ENCODE peak calls at places on chromosomes 13 and 19, in six cellular contexts. One of them, this sample, is unnamed.
A peak's percentile ranks its signal among the peaks of the same experiment; 100 is the strongest.

GRCh38 chr19:55654833-55655647 is at the start of gene U2AF2:
- ATAC-seq in T-helper 17 cell: peak; percentile 63
- ATAC-seq in activated CD4-positive, alpha-beta T cell treated with anti-CD3 and anti-CD28 coated beads for 36 hours: peak; percentile 54
- ATAC-seq in T-cell: peak; percentile 56
- ATAC-seq in left lobe of liver: peak; percentile 70
- ATAC-seq in upper lobe of right lung: peak; percentile 80
- ATAC-seq in this sample: peak; percentile 71

GRCh38 chr13:32535140-32535539 is 3.5 kb downstream of the N4BP2L2 start:
- ATAC-seq in T-helper 17 cell: no peak
- ATAC-seq in activated CD4-positive, alpha-beta T cell treated with anti-CD3 and anti-CD28 coated beads for 36 hours: no peak
- ATAC-seq in T-cell: no peak
- ATAC-seq in left lobe of liver: no peak
- ATAC-seq in upper lobe of right lung: no peak
- ATAC-seq in this sample: no peak

GRCh38 chr13:67225252-67226159 is 4.6 kb downstream of the PCDH9 start:
- ATAC-seq in T-helper 17 cell: no peak
- ATAC-seq in activated CD4-positive, alpha-beta T cell treated with anti-CD3 and anti-CD28 coated beads for 36 hours: no peak
- ATAC-seq in T-cell: no peak
- ATAC-seq in left lobe of liver: no peak
- ATAC-seq in upper lobe of right lung: no peak
- ATAC-seq in this sample: no peak

GRCh38 chr19:7627166-7627565 is 2.2 kb downstream of the XAB2 start:
- ATAC-seq in T-helper 17 cell: no peak
- ATAC-seq in activated CD4-positive, alpha-beta T cell treated with anti-CD3 and anti-CD28 coated beads for 36 hours: no peak
- ATAC-seq in T-cell: no peak
- ATAC-seq in left lobe of liver: no peak
- ATAC-seq in upper lobe of right lung: no peak
- ATAC-seq in this sample: no peak

GRCh38 chr19:50632151-50632835 is 7.4 kb downstream of the SYT3 start:
- ATAC-seq in T-helper 17 cell: no peak
- ATAC-seq in activated CD4-positive, alpha-beta T cell treated with anti-CD3 and anti-CD28 coated beads for 36 hours: no peak
- ATAC-seq in T-cell: no peak
- ATAC-seq in left lobe of liver: no peak
- ATAC-seq in upper lobe of right lung: no peak
- ATAC-seq in this sample: no peak

GRCh38 chr19:17450264-17451075 is 2.0 kb upstream of the TMEM221 start:
- ATAC-seq in T-helper 17 cell: no peak
- ATAC-seq in activated CD4-positive, alpha-beta T cell treated with anti-CD3 and anti-CD28 coated beads for 36 hours: peak; percentile 91
- ATAC-seq in T-cell: peak; percentile 59
- ATAC-seq in left lobe of liver: no peak
- ATAC-seq in upper lobe of right lung: no peak
- ATAC-seq in this sample: peak; percentile 95

GRCh38 chr13:20312292-20312691 is 80.2 kb upstream of the GJB6 start:
- ATAC-seq in T-helper 17 cell: no peak
- ATAC-seq in activated CD4-positive, alpha-beta T cell treated with anti-CD3 and anti-CD28 coated beads for 36 hours: no peak
- ATAC-seq in T-cell: no peak
- ATAC-seq in left lobe of liver: no peak
- ATAC-seq in upper lobe of right lung: no peak
- ATAC-seq in this sample: no peak

GRCh38 chr13:69970521-69970920 is 137.1 kb upstream of the ATXN8OS start:
- ATAC-seq in T-helper 17 cell: no peak
- ATAC-seq in activated CD4-positive, alpha-beta T cell treated with anti-CD3 and anti-CD28 coated beads for 36 hours: no peak
- ATAC-seq in T-cell: no peak
- ATAC-seq in left lobe of liver: no peak
- ATAC-seq in upper lobe of right lung: no peak
- ATAC-seq in this sample: no peak

GRCh38 chr13:51564252-51564651 is 20.0 kb upstream of the WDFY2 start:
- ATAC-seq in T-helper 17 cell: no peak
- ATAC-seq in activated CD4-positive, alpha-beta T cell treated with anti-CD3 and anti-CD28 coated beads for 36 hours: no peak
- ATAC-seq in T-cell: no peak
- ATAC-seq in left lobe of liver: no peak
- ATAC-seq in upper lobe of right lung: no peak
- ATAC-seq in this sample: peak; percentile 73

GRCh38 chr19:13961826-13962737 is 9.8 kb downstream of the DCAF15 start:
- ATAC-seq in T-helper 17 cell: no peak
- ATAC-seq in activated CD4-positive, alpha-beta T cell treated with anti-CD3 and anti-CD28 coated beads for 36 hours: no peak
- ATAC-seq in T-cell: no peak
- ATAC-seq in left lobe of liver: no peak
- ATAC-seq in upper lobe of right lung: no peak
- ATAC-seq in this sample: no peak

GRCh38 chr19:45354443-45354842 is 13.9 kb downstream of the KLC3 start:
- ATAC-seq in T-helper 17 cell: no peak
- ATAC-seq in activated CD4-positive, alpha-beta T cell treated with anti-CD3 and anti-CD28 coated beads for 36 hours: no peak
- ATAC-seq in T-cell: no peak
- ATAC-seq in left lobe of liver: no peak
- ATAC-seq in upper lobe of right lung: no peak
- ATAC-seq in this sample: no peak

GRCh38 chr13:28750187-28751045 is 31.6 kb upstream of the SLC46A3 start:
- ATAC-seq in T-helper 17 cell: no peak
- ATAC-seq in activated CD4-positive, alpha-beta T cell treated with anti-CD3 and anti-CD28 coated beads for 36 hours: no peak
- ATAC-seq in T-cell: no peak
- ATAC-seq in left lobe of liver: peak; percentile 37
- ATAC-seq in upper lobe of right lung: no peak
- ATAC-seq in this sample: peak; percentile 29

GRCh38 chr13:80297094-80297493 is 43.8 kb downstream of the SPRY2 start:
- ATAC-seq in T-helper 17 cell: no peak
- ATAC-seq in activated CD4-positive, alpha-beta T cell treated with anti-CD3 and anti-CD28 coated beads for 36 hours: no peak
- ATAC-seq in T-cell: no peak
- ATAC-seq in left lobe of liver: peak; percentile 46
- ATAC-seq in upper lobe of right lung: peak; percentile 34
- ATAC-seq in this sample: no peak

GRCh38 chr13:51950722-51951121 is 60.5 kb downstream of the ATP7B start:
- ATAC-seq in T-helper 17 cell: peak; percentile 78
- ATAC-seq in activated CD4-positive, alpha-beta T cell treated with anti-CD3 and anti-CD28 coated beads for 36 hours: peak; percentile 89
- ATAC-seq in T-cell: peak; percentile 78
- ATAC-seq in left lobe of liver: no peak
- ATAC-seq in upper lobe of right lung: no peak
- ATAC-seq in this sample: no peak

GRCh38 chr19:40768936-40769335 is 6.4 kb upstream of the MIA start:
- ATAC-seq in T-helper 17 cell: no peak
- ATAC-seq in activated CD4-positive, alpha-beta T cell treated with anti-CD3 and anti-CD28 coated beads for 36 hours: no peak
- ATAC-seq in T-cell: no peak
- ATAC-seq in left lobe of liver: no peak
- ATAC-seq in upper lobe of right lung: peak; percentile 82
- ATAC-seq in this sample: no peak

GRCh38 chr13:31807090-31807541 is 67.8 kb downstream of the RXFP2 start:
- ATAC-seq in T-helper 17 cell: peak; percentile 91
- ATAC-seq in activated CD4-positive, alpha-beta T cell treated with anti-CD3 and anti-CD28 coated beads for 36 hours: peak; percentile 44
- ATAC-seq in T-cell: peak; percentile 67
- ATAC-seq in left lobe of liver: no peak
- ATAC-seq in upper lobe of right lung: peak; percentile 71
- ATAC-seq in this sample: no peak

GRCh38 chr13:98313023-98313937 is 136.2 kb upstream of the RNF113B start:
- ATAC-seq in T-helper 17 cell: no peak
- ATAC-seq in activated CD4-positive, alpha-beta T cell treated with anti-CD3 and anti-CD28 coated beads for 36 hours: no peak
- ATAC-seq in T-cell: no peak
- ATAC-seq in left lobe of liver: peak; percentile 47
- ATAC-seq in upper lobe of right lung: peak; percentile 20
- ATAC-seq in this sample: no peak

GRCh38 chr19:55258476-55258827 is 365 bp downstream of the PPP6R1 start:
- ATAC-seq in T-helper 17 cell: peak; percentile 17
- ATAC-seq in activated CD4-positive, alpha-beta T cell treated with anti-CD3 and anti-CD28 coated beads for 36 hours: no peak
- ATAC-seq in T-cell: peak; percentile 21
- ATAC-seq in left lobe of liver: peak; percentile 26
- ATAC-seq in upper lobe of right lung: peak; percentile 1
- ATAC-seq in this sample: no peak

GRCh38 chr19:35963514-35963913 is 27.3 kb downstream of the LRFN3 start:
- ATAC-seq in T-helper 17 cell: no peak
- ATAC-seq in activated CD4-positive, alpha-beta T cell treated with anti-CD3 and anti-CD28 coated beads for 36 hours: no peak
- ATAC-seq in T-cell: no peak
- ATAC-seq in left lobe of liver: peak; percentile 70
- ATAC-seq in upper lobe of right lung: peak; percentile 17
- ATAC-seq in this sample: no peak

GRCh38 chr13:112056284-112056727 is 10.6 kb upstream of the SOX1 start:
- ATAC-seq in T-helper 17 cell: no peak
- ATAC-seq in activated CD4-positive, alpha-beta T cell treated with anti-CD3 and anti-CD28 coated beads for 36 hours: no peak
- ATAC-seq in T-cell: no peak
- ATAC-seq in left lobe of liver: no peak
- ATAC-seq in upper lobe of right lung: no peak
- ATAC-seq in this sample: no peak

GRCh38 chr19:53879145-53880037 is 2.6 kb upstream of the PRKCG start:
- ATAC-seq in T-helper 17 cell: peak; percentile 73
- ATAC-seq in activated CD4-positive, alpha-beta T cell treated with anti-CD3 and anti-CD28 coated beads for 36 hours: peak; percentile 91
- ATAC-seq in T-cell: peak; percentile 86
- ATAC-seq in left lobe of liver: peak; percentile 99
- ATAC-seq in upper lobe of right lung: peak; percentile 98
- ATAC-seq in this sample: peak; percentile 92

GRCh38 chr19:7871530-7872305 is 2.5 kb downstream of the PRR36 start:
- ATAC-seq in T-helper 17 cell: peak; percentile 22
- ATAC-seq in activated CD4-positive, alpha-beta T cell treated with anti-CD3 and anti-CD28 coated beads for 36 hours: peak; percentile 10
- ATAC-seq in T-cell: no peak
- ATAC-seq in left lobe of liver: peak; percentile 41
- ATAC-seq in upper lobe of right lung: peak; percentile 68
- ATAC-seq in this sample: peak; percentile 38

GRCh38 chr19:49975051-49975450 is 14.1 kb upstream of the SIGLEC11 start:
- ATAC-seq in T-helper 17 cell: no peak
- ATAC-seq in activated CD4-positive, alpha-beta T cell treated with anti-CD3 and anti-CD28 coated beads for 36 hours: no peak
- ATAC-seq in T-cell: no peak
- ATAC-seq in left lobe of liver: no peak
- ATAC-seq in upper lobe of right lung: no peak
- ATAC-seq in this sample: no peak

GRCh38 chr13:113976711-113977684 is 3.1 kb upstream of the C13orf46 start:
- ATAC-seq in T-helper 17 cell: no peak
- ATAC-seq in activated CD4-positive, alpha-beta T cell treated with anti-CD3 and anti-CD28 coated beads for 36 hours: no peak
- ATAC-seq in T-cell: no peak
- ATAC-seq in left lobe of liver: no peak
- ATAC-seq in upper lobe of right lung: peak; percentile 52
- ATAC-seq in this sample: no peak

GRCh38 chr13:45989607-45990006 is 62.9 kb downstream of the ZC3H13 start:
- ATAC-seq in T-helper 17 cell: no peak
- ATAC-seq in activated CD4-positive, alpha-beta T cell treated with anti-CD3 and anti-CD28 coated beads for 36 hours: no peak
- ATAC-seq in T-cell: no peak
- ATAC-seq in left lobe of liver: no peak
- ATAC-seq in upper lobe of right lung: no peak
- ATAC-seq in this sample: no peak

GRCh38 chr13:95226932-95227718 is 74.1 kb downstream of the ABCC4 start:
- ATAC-seq in T-helper 17 cell: no peak
- ATAC-seq in activated CD4-positive, alpha-beta T cell treated with anti-CD3 and anti-CD28 coated beads for 36 hours: no peak
- ATAC-seq in T-cell: no peak
- ATAC-seq in left lobe of liver: peak; percentile 32
- ATAC-seq in upper lobe of right lung: peak; percentile 78
- ATAC-seq in this sample: no peak

GRCh38 chr13:112603641-112604220 is 15.8 kb upstream of the TUBGCP3 start:
- ATAC-seq in T-helper 17 cell: no peak
- ATAC-seq in activated CD4-positive, alpha-beta T cell treated with anti-CD3 and anti-CD28 coated beads for 36 hours: no peak
- ATAC-seq in T-cell: no peak
- ATAC-seq in left lobe of liver: no peak
- ATAC-seq in upper lobe of right lung: no peak
- ATAC-seq in this sample: no peak

GRCh38 chr19:40143612-40144011 is 47.6 kb upstream of the MAP3K10 start:
- ATAC-seq in T-helper 17 cell: peak; percentile 70
- ATAC-seq in activated CD4-positive, alpha-beta T cell treated with anti-CD3 and anti-CD28 coated beads for 36 hours: peak; percentile 48
- ATAC-seq in T-cell: peak; percentile 51
- ATAC-seq in left lobe of liver: no peak
- ATAC-seq in upper lobe of right lung: no peak
- ATAC-seq in this sample: no peak

GRCh38 chr13:28129911-28130693 is 8.2 kb upstream of the PAN3 start:
- ATAC-seq in T-helper 17 cell: no peak
- ATAC-seq in activated CD4-positive, alpha-beta T cell treated with anti-CD3 and anti-CD28 coated beads for 36 hours: no peak
- ATAC-seq in T-cell: no peak
- ATAC-seq in left lobe of liver: no peak
- ATAC-seq in upper lobe of right lung: no peak
- ATAC-seq in this sample: no peak

GRCh38 chr13:51826606-51827005 is 18.4 kb downstream of the TMEM272 start:
- ATAC-seq in T-helper 17 cell: no peak
- ATAC-seq in activated CD4-positive, alpha-beta T cell treated with anti-CD3 and anti-CD28 coated beads for 36 hours: no peak
- ATAC-seq in T-cell: no peak
- ATAC-seq in left lobe of liver: no peak
- ATAC-seq in upper lobe of right lung: peak; percentile 46
- ATAC-seq in this sample: peak; percentile 7

This sample was measured in esophagus mucosa.